ENCODE peak calls at places on chromosomes 3 and 15, in five cellular contexts. Q is mucosa of descending colon, P is fibroblast of villous mesenchyme, K is uterus, J is left ventricle myocardium superior. I is an unnamed sample.

GRCh38 chr3:135736740-135737139 is 228.8 kb upstream of the PPP2R3A start:
- DNase-seq in Q (no peak), P (no peak), K (no peak), J (no peak), I (no peak)

GRCh38 chr3:50423543-50423942 is 64.2 kb upstream of the TMEM115 start:
- DNase-seq in Q (no peak), P (no peak), K (no peak), J (no peak), I (no peak)

GRCh38 chr3:135231646-135232625 is 436.9 kb downstream of the EPHB1 start:
- DNase-seq in Q (no peak), P (no peak), K (no peak), J (no peak), I (no peak)

GRCh38 chr3:114645392-114645791 is 351.6 kb downstream of the TIGIT start:
- DNase-seq in Q (no peak), P (no peak), K (no peak), J (no peak), I (no peak)

GRCh38 chr3:122586918-122587317 is 9.5 kb downstream of the PARP15 start:
- DNase-seq in Q (no peak), P (no peak), K (no peak), J (no peak), I (no peak)

GRCh38 chr15:90394702-90395442 is 6.8 kb downstream of the IQGAP1 start:
- DNase-seq in Q (no peak), P (no peak), K (no peak), J (no peak), I (no peak)

GRCh38 chr3:51500632-51501131 is 867 bp upstream of the DCAF1 start:
- DNase-seq in Q (peak), P (no peak), K (peak), J (peak), I (no peak)

GRCh38 chr15:94723801-94724200 is 492.4 kb downstream of the MCTP2 start:
- DNase-seq in Q (no peak), P (no peak), K (no peak), J (no peak), I (no peak)

GRCh38 chr15:77121599-77121998 is 50.7 kb upstream of the TSPAN3 start:
- DNase-seq in Q (no peak), P (no peak), K (no peak), J (no peak), I (no peak)

GRCh38 chr3:9826815-9827574 is 16.8 kb downstream of the RPUSD3 start:
- DNase-seq in Q (peak), P (no peak), K (no peak), J (peak), I (no peak)

GRCh38 chr3:58058654-58059263 is 50.5 kb downstream of the FLNB start:
- DNase-seq in Q (no peak), P (peak), K (no peak), J (no peak), I (no peak)

GRCh38 chr15:34927726-34928125 is 41.8 kb downstream of the AQR start:
- DNase-seq in Q (no peak), P (no peak), K (no peak), J (no peak), I (no peak)

GRCh38 chr3:66133050-66133757 is 87.6 kb upstream of the SLC25A26 start:
- DNase-seq in Q (no peak), P (peak), K (no peak), J (no peak), I (no peak)

GRCh38 chr3:127614928-127615592 is 13.9 kb upstream of the PODXL2 start:
- DNase-seq in Q (no peak), P (no peak), K (no peak), J (no peak), I (no peak)

GRCh38 chr3:24300949-24301348 is 193.7 kb downstream of the THRB start:
- DNase-seq in Q (no peak), P (no peak), K (no peak), J (no peak), I (no peak)

GRCh38 chr15:40069178-40070165 is 30.5 kb upstream of the SRP14 start:
- DNase-seq in Q (peak), P (no peak), K (peak), J (peak), I (no peak)

I was measured in naive thymus-derived CD8-positive, alpha-beta T cell.